ENCODE peak calls at places on chromosome 5, in six cellular contexts. B is H1, Q is SK-N-SH, M is K562, J is HepG2, W is HL-60. D is an unnamed sample.

GRCh38 chr5:172105811-172106210 is 82.2 kb downstream of the STK10 start:
- DNase-seq in W (no peak), J (no peak), B (no peak), M (no peak), Q (no peak), D (no peak)

GRCh38 chr5:55151923-55152842 is 7.8 kb upstream of the GPX8 start:
- DNase-seq in W (no peak), Q (no peak), B (no peak), M (no peak), J (no peak), D (no peak)

GRCh38 chr5:111075520-111075919 is 4.0 kb downstream of the TSLP start:
- DNase-seq in M (no peak), W (no peak), Q (no peak), B (no peak), J (no peak), D (no peak)

GRCh38 chr5:6849569-6849968 is 136.3 kb downstream of the TENT4A start:
- DNase-seq in B (no peak), W (no peak), Q (no peak), M (no peak), J (no peak), D (no peak)

GRCh38 chr5:108749130-108749861 is 1.6 kb downstream of the FER start:
- DNase-seq in M (peak), W (no peak), B (no peak), Q (peak), J (no peak), D (no peak)

GRCh38 chr5:1514027-1514818 is 9.5 kb downstream of the LPCAT1 start:
- DNase-seq in B (no peak), W (no peak), J (no peak), Q (peak), M (no peak), D (no peak)

GRCh38 chr5:144205141-144205551 is 34.5 kb downstream of the KCTD16 start:
- DNase-seq in J (no peak), B (no peak), M (no peak), Q (peak), W (no peak), D (no peak)

GRCh38 chr5:90345684-90346083 is 63.9 kb downstream of the CETN3 start:
- DNase-seq in B (no peak), W (no peak), M (no peak), Q (no peak), J (no peak), D (no peak)

GRCh38 chr5:147629196-147629595 is 119.3 kb upstream of the DPYSL3 start:
- DNase-seq in J (no peak), W (no peak), M (no peak), Q (no peak), B (no peak), D (no peak)

GRCh38 chr5:172575416-172575815 is 65.6 kb upstream of the NEURL1B start:
- DNase-seq in M (no peak), W (no peak), Q (no peak), B (no peak), J (no peak), D (no peak)

GRCh38 chr5:98750693-98751092 is 22.8 kb upstream of the RGMB start:
- DNase-seq in Q (no peak), B (no peak), M (peak), J (peak), W (no peak), D (no peak)

GRCh38 chr5:95988094-95988493 is 26.4 kb upstream of the ELL2 start:
- DNase-seq in M (peak), W (no peak), B (no peak), J (peak), Q (no peak), D (no peak)

GRCh38 chr5:150114102-150114641 is 27.8 kb upstream of the CSF1R start:
- DNase-seq in B (no peak), J (no peak), W (no peak), Q (peak), M (no peak), D (no peak)

GRCh38 chr5:112703866-112704820 is 33.5 kb upstream of the APC start:
- DNase-seq in J (no peak), Q (no peak), W (no peak), B (no peak), M (peak), D (no peak)

GRCh38 chr5:39427225-39427624 is 2.4 kb upstream of the DAB2 start:
- DNase-seq in W (no peak), B (no peak), J (no peak), M (no peak), Q (no peak), D (no peak)

GRCh38 chr5:76345582-76345981 is 57.5 kb upstream of the IQGAP2 start:
- DNase-seq in J (no peak), B (no peak), M (no peak), Q (no peak), W (no peak), D (no peak)

GRCh38 chr5:157308826-157309465 is 43.0 kb downstream of the CYFIP2 start:
- DNase-seq in B (no peak), W (no peak), M (no peak), J (no peak), Q (no peak), D (peak)

GRCh38 chr5:138926688-138927448 is 51.7 kb upstream of the LRRTM2 start:
- DNase-seq in M (no peak), B (no peak), J (no peak), Q (no peak), W (no peak), D (no peak)

GRCh38 chr5:163498886-163499285 is 6.5 kb upstream of the MAT2B start:
- DNase-seq in M (peak), J (no peak), B (no peak), W (no peak), Q (no peak), D (no peak)

GRCh38 chr5:122101636-122102285 is 23.7 kb upstream of the LOX start:
- DNase-seq in W (no peak), B (no peak), M (peak), J (peak), Q (peak), D (no peak)

GRCh38 chr5:30752015-30752414 is 441.5 kb upstream of the CDH6 start:
- DNase-seq in B (no peak), M (no peak), Q (no peak), W (no peak), J (no peak), D (no peak)

GRCh38 chr5:143054480-143054941 is 284.3 kb downstream of the ARHGAP26 start:
- DNase-seq in B (no peak), M (peak), Q (no peak), W (no peak), J (no peak), D (peak)

GRCh38 chr5:115402822-115403577 is 106.5 kb upstream of the CCDC112 start:
- DNase-seq in J (no peak), W (no peak), M (no peak), Q (no peak), B (no peak), D (no peak)

GRCh38 chr5:174644918-174645317 is 79.5 kb upstream of the MSX2 start:
- DNase-seq in B (no peak), M (no peak), Q (no peak), W (no peak), J (no peak), D (no peak)

GRCh38 chr5:150515446-150515845 is 7.5 kb downstream of the NDST1 start:
- DNase-seq in B (no peak), Q (no peak), J (no peak), M (no peak), W (no peak), D (no peak)

GRCh38 chr5:2805080-2805479 is 53.6 kb upstream of the IRX2 start:
- DNase-seq in Q (no peak), B (peak), W (no peak), M (peak), J (no peak), D (no peak)

GRCh38 chr5:32030686-32031478 is 143.2 kb downstream of the GOLPH3 start:
- DNase-seq in Q (no peak), W (no peak), J (no peak), B (no peak), M (no peak), D (no peak)

GRCh38 chr5:144478532-144478931 is 307.9 kb downstream of the KCTD16 start:
- DNase-seq in J (no peak), W (no peak), B (no peak), M (no peak), Q (no peak), D (no peak)

GRCh38 chr5:31130682-31131081 is 62.8 kb upstream of the CDH6 start:
- DNase-seq in B (no peak), J (no peak), Q (no peak), W (no peak), M (no peak), D (no peak)

GRCh38 chr5:120613729-120614128 is 149.6 kb downstream of the PRR16 start:
- DNase-seq in B (no peak), W (no peak), M (no peak), J (no peak), Q (no peak), D (no peak)

GRCh38 chr5:14035859-14036440 is 91.5 kb upstream of the DNAH5 start:
- DNase-seq in M (no peak), Q (no peak), J (peak), B (peak), W (no peak), D (no peak)

GRCh38 chr5:81650992-81651391 is 99.9 kb downstream of the SSBP2 start:
- DNase-seq in J (no peak), Q (no peak), W (no peak), B (no peak), M (no peak), D (no peak)

GRCh38 chr5:11815481-11815880 is 88.8 kb downstream of the CTNND2 start:
- DNase-seq in M (no peak), B (no peak), J (no peak), Q (no peak), W (no peak), D (no peak)

GRCh38 chr5:14213813-14214585 is 70.9 kb downstream of the TRIO start:
- DNase-seq in W (no peak), M (no peak), Q (no peak), B (no peak), J (peak), D (no peak)

GRCh38 chr5:174872271-174872670 is 147.9 kb downstream of the MSX2 start:
- DNase-seq in B (no peak), Q (no peak), W (no peak), J (no peak), M (no peak), D (no peak)

GRCh38 chr5:93162201-93162654 is 418.8 kb downstream of the NR2F1-AS1 start:
- DNase-seq in W (no peak), M (no peak), Q (no peak), J (no peak), B (no peak), D (no peak)

GRCh38 chr5:180868960-180869359 is 7.9 kb upstream of the ZFP62 start:
- DNase-seq in J (peak), Q (peak), W (peak), M (peak), B (no peak), D (peak)

GRCh38 chr5:41445937-41446563 is 64.4 kb downstream of the PLCXD3 start:
- DNase-seq in B (no peak), M (no peak), Q (no peak), J (no peak), W (no peak), D (no peak)

GRCh38 chr5:123786411-123786810 is 274.4 kb downstream of the CSNK1G3 start:
- DNase-seq in W (no peak), Q (no peak), M (no peak), B (no peak), J (no peak), D (no peak)

GRCh38 chr5:123790226-123790625 is 278.2 kb downstream of the CSNK1G3 start:
- DNase-seq in Q (no peak), W (no peak), B (no peak), M (no peak), J (no peak), D (no peak)

GRCh38 chr5:123787136-123787535 is 275.2 kb downstream of the CSNK1G3 start:
- DNase-seq in J (no peak), Q (no peak), W (no peak), M (no peak), B (no peak), D (no peak)

DNA sequence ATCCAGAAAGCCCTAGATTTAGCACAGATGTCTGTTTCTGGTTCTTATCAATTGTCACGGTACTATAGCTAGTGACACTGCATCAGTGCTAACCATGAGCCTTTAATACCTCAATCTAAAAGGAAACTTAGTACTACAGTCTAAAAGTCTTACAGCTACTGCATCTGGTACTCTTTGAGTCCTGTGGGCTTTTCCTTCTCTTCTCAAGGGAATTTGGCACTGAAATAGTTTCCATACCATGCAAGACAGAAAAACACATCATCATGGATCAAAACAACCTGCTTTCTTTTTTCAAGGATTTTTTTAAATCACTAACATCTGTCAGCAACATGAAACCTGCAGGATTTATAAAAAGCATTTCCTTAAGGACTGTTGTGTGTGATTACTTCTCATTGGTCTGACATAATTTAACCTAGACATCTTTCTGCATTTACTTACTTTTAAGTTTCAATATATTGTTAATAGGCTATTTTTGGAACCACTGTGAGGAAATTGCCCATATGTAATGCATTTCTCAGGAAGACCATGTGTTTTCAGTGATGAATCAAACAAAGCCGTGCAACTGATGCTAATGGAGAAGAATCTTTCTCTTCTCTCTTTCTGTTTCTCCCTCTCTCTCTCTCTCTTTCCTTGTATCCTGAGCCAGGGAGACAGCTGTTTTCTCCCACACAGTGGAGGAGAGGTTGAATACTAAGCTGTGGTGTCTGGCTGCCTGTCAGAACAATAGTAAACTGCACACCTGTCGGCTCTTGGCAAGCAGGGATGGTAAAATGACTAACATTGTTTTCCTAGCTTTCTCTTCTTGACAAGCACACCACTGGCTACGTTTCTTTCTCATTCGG is 273.4 kb downstream of the CSNK1G3 start:
- DNase-seq in M (no peak), B (no peak), W (no peak), Q (peak), J (no peak), D (no peak)
- TF ChIP-seq GABPA in M (no peak), B (no peak), W (no peak), Q (no peak), J (no peak), D (no peak)

GRCh38 chr5:74542477-74542876 is 98.1 kb downstream of the ENC1 start:
- DNase-seq in B (no peak), W (no peak), M (no peak), J (no peak), Q (no peak), D (no peak)

GRCh38 chr5:74541381-74541781 is 99.1 kb downstream of the ENC1 start:
- DNase-seq in M (no peak), W (no peak), Q (no peak), B (no peak), J (no peak), D (no peak)

GRCh38 chr5:74540582-74540981 is 99.9 kb downstream of the ENC1 start:
- DNase-seq in J (no peak), B (no peak), W (no peak), Q (no peak), M (no peak), D (no peak)

GRCh38 chr5:74544811-74545210 is 95.7 kb downstream of the ENC1 start:
- DNase-seq in M (no peak), B (no peak), Q (no peak), J (no peak), W (no peak), D (no peak)

DNA sequence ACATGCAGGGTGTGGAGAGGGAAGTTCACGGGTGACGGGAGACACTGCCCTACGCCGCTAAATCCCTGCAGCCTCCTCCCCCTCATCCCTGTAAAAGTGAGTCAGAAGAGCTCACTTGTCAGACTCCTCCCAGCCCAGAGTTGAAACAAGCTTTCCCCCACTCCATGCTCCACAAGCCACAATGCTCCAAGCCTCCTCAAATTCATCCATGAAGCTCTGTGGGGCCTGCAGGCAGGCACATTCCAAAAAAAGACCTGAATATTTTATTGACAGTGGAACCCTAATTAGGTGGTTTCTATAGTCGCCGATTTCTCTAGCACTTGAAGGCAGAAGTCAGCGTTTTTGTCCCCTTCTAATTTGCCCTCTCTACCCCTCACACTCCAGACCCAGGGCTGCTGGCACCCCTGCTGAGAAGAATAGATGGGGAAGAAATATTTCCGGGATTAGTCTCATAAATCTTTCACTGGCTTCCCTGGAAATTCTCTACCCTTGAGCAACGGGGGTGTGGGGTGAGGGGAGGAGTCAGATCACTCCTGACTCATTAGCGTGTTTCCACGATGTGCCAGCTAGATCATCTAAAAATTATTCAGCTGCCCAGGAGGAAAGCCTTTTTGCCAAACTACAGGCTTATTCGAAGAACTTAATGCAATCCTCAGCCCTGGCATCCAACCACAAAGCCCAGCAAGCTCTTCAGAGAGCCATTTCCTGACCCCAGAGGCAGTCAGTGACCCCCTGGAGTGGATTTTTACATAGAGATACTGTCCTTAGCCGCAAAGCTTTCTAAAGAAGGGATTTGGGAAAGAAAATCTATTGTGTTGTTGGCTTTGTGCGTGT is 97.1 kb downstream of the ENC1 start:
- DNase-seq in M (peak), Q (peak), B (peak), W (no peak), J (no peak), D (no peak)
- TF ChIP-seq GABPA in M (no peak), Q (no peak), B (no peak), W (no peak), J (no peak), D (no peak)

GRCh38 chr5:114184006-114184405 is 177.9 kb upstream of the KCNN2 start:
- DNase-seq in Q (no peak), W (no peak), J (no peak), M (no peak), B (no peak), D (no peak)

DNA sequence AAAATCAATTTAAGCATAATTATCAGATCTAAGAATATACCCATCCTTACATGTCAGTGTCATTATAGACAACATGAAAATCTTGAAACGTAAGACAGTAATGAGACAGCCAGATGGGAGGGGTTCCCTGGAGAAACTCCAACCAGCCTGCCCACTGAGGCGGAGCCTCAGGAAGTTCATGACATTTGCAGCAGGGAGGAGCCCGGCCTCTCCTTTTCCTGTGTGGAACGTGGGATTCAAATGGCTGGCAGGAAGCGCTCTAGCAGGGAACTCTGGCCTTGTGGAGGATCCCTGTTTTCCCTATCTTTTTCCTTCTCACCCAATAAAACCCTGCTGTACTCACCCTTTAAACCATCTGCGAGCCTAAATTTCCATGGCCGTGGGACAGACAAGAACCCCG is 176.6 kb upstream of the KCNN2 start:
- DNase-seq in J (no peak), Q (no peak), B (no peak), W (no peak), M (no peak), D (no peak)
- TF ChIP-seq GABPA in J (no peak), Q (no peak), B (no peak), W (no peak), M (no peak), D (no peak)

GRCh38 chr5:134465856-134466240 is 54.2 kb upstream of the CDKN2AIPNL start:
- DNase-seq in B (peak), J (peak), W (peak), M (peak), Q (peak), D (no peak)

GRCh38 chr5:134464988-134465855 is 53.5 kb upstream of the CDKN2AIPNL start:
- DNase-seq in J (peak), M (no peak), Q (no peak), W (no peak), B (no peak), D (peak)

GRCh38 chr5:134463176-134463720 is 51.6 kb upstream of the CDKN2AIPNL start:
- DNase-seq in W (no peak), B (no peak), Q (no peak), J (no peak), M (no peak), D (no peak)

GRCh38 chr5:134462761-134463160 is 51.1 kb upstream of the CDKN2AIPNL start:
- DNase-seq in Q (no peak), B (no peak), M (no peak), W (no peak), J (no peak), D (no peak)

DNA sequence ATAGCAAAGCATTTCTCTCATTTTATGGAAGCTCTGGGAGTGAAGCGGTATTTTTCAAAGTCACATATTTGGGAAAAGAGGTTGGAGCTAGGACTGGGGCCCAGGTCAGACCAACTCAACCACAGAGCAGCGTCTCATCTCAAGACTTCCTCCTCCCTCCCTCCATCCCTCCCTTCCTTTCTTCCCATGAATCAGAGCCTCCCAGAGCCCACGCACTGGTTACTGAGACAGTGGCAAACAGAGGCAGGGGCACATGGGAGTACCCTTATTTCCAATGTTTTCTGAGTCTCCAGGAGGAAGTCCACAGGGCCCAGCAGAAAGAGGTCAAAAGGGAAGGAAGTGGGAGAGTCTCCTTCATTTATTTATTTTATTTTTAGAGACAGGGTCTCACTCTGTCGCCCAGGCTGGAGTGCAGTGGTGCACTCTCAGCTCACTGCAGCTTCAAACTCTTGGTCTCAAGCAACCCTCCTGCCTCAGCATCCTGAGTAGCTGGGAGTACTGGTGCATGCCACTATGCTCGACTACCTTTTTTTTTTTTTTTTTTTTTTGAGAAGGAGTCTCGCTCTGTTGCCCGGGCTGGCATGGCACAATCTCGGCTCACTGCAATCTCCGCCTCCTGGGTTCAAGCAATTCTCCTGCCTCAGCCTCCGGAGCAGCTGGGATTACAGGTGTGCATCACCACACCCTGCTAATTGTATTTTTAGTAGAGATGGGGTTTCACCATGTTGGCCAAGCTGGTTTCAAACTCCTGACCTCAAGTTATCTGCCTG is 52.5 kb upstream of the CDKN2AIPNL start:
- DNase-seq in B (no peak), M (no peak), Q (no peak), J (no peak), W (no peak), D (no peak)
- TF ChIP-seq GABPA in B (no peak), M (no peak), Q (no peak), J (no peak), W (no peak), D (no peak)

D was measured in GM12878.